ENCODE peak calls at places on chromosomes 5 and 9, in ten cellular contexts. R, P, X, S, J, V, D, T, F and I are unnamed samples.

GRCh38 chr5:149365418-149365817 is 7.6 kb downstream of the PCYOX1L start:
- DNase-seq in V (no peak), X (no peak), T (no peak), F (no peak), J (no peak), S (no peak), R (no peak), P (no peak), D (no peak), I (no peak)

GRCh38 chr5:176415240-176416122 is 858 bp downstream of the CLTB start:
- DNase-seq in F (no peak), S (no peak), J (no peak), D (peak; percentile 81), X (peak; percentile 53), T (peak; percentile 57), P (peak; percentile 41), V (no peak), R (peak; percentile 80), I (peak; percentile 45)

GRCh38 chr9:81687521-81688261 is 1.7 kb downstream of the TLE1 start:
- DNase-seq in J (peak; percentile 40), V (peak; percentile 36), F (peak; percentile 80), R (peak; percentile 77), S (no peak), D (peak; percentile 82), T (peak; percentile 63), X (peak; percentile 52), P (peak; percentile 55), I (peak; percentile 70)

GRCh38 chr9:109779711-109780452 is at the start of gene PALM2AKAP2:
- DNase-seq in T (peak; percentile 22), S (no peak), F (peak; percentile 94), P (no peak), J (no peak), V (no peak), R (peak; percentile 64), D (peak; percentile 77), X (peak; percentile 43), I (peak; percentile 41)

GRCh38 chr5:8730194-8730593 is 815.7 kb downstream of the SEMA5A start:
- DNase-seq in X (no peak), S (no peak), F (no peak), T (no peak), R (no peak), V (no peak), J (no peak), D (no peak), P (no peak), I (no peak)

GRCh38 chr9:78595200-78595945 is 298.4 kb downstream of the PSAT1 start:
- DNase-seq in J (no peak), X (no peak), S (no peak), T (no peak), P (no peak), F (no peak), V (no peak), D (no peak), R (no peak), I (no peak)

GRCh38 chr5:1004598-1005361 is 3.8 kb upstream of the NKD2 start:
- DNase-seq in S (no peak), P (peak; percentile 66), R (peak; percentile 90), J (no peak), D (peak; percentile 92), T (peak; percentile 61), V (peak; percentile 44), F (peak; percentile 93), X (peak; percentile 76), I (peak; percentile 65)

GRCh38 chr5:59115345-59115744 is 532.5 kb downstream of the RAB3C start:
- DNase-seq in T (no peak), D (no peak), V (no peak), R (no peak), P (no peak), J (no peak), X (no peak), F (no peak), S (no peak), I (no peak)

GRCh38 chr5:39158127-39158593 is 61.2 kb downstream of the FYB1 start:
- DNase-seq in T (no peak), P (peak; percentile 30), J (no peak), V (no peak), F (no peak), D (no peak), S (no peak), X (peak; percentile 12), R (peak; percentile 64), I (no peak)

GRCh38 chr5:90293931-90294330 is 115.6 kb downstream of the CETN3 start:
- DNase-seq in R (no peak), P (no peak), X (peak; percentile 40), J (peak; percentile 25), F (no peak), S (no peak), V (no peak), T (no peak), D (no peak), I (no peak)

GRCh38 chr5:144566747-144567415 is 396.2 kb downstream of the KCTD16 start:
- DNase-seq in P (no peak), V (no peak), S (no peak), D (no peak), T (no peak), R (no peak), X (no peak), F (no peak), J (no peak), I (no peak)

GRCh38 chr9:113915817-113916474 is 39.8 kb downstream of the ZNF618 start:
- DNase-seq in F (no peak), J (no peak), S (no peak), D (no peak), P (no peak), V (no peak), T (no peak), R (no peak), X (no peak), I (no peak)

GRCh38 chr9:121563881-121564460 is 64.3 kb upstream of the GGTA1 start:
- DNase-seq in X (no peak), F (no peak), J (no peak), T (no peak), D (no peak), S (no peak), P (no peak), V (no peak), R (no peak), I (no peak)

DNA sequence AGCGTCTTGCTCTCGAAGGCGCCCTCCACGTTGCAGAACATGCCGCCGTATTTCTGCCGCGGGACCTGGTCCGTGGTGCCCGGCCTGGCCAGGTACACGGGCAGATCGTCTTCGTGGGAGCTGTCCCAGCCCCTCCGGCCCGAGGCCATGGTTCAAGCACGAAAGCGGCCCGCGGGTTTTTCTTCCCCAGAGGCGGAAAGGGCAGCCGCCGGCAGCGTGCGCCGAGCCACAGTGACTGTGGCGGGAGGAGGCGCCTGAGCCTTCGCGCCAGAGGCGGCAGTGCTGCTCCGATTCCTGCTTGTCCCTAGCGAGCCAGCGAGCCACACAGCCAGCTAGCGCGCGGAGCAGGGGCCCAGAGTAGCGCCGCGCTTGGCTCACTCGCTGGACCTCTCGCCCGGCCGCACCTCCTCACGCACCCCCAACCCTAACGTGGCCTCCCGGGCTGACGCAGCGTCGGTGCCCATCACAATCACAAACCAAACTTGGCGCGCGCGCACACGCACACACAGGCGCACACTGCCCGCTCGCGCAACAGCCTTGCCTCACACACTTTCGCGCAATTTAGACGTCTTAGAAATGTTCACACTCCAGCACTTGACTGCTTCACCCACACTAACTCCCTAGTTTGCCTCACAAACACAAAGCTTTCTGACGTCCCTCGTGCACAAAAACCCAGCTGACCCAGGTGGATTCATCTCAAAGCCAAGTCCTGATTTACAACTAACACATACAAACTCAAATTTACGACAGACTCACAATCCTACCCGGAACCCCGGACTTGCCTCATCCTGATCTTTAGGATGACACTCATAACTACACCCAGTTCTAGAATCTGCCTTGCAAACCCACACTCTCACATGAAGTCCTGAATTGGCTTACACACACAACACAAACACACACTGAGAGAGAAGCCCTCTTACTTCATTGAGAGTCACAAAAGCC is at the start of gene DPYSL3:
- DNase-seq in F (peak; percentile 91), P (peak; percentile 47), S (no peak), R (peak; percentile 88), T (peak; percentile 84), X (peak; percentile 73), J (no peak), V (peak; percentile 32), D (peak; percentile 94), I (peak; percentile 54)
- TF ChIP-seq POLR2A in F (no peak), P (no peak), S (no peak), R (no peak), T (peak; percentile 75), X (peak; percentile 37), J (no peak), V (no peak), D (peak; percentile 20), I (peak; percentile 61)

GRCh38 chr5:171857537-171857936 is 71.9 kb downstream of the SMIM23 start:
- DNase-seq in P (no peak), D (no peak), V (no peak), R (no peak), J (no peak), F (no peak), T (no peak), X (no peak), S (no peak), I (no peak)
- TF ChIP-seq EP300 in P (no peak), D (no peak), V (no peak), R (no peak), J (no peak), F (no peak), T (no peak), X (no peak), S (no peak), I (no peak)

GRCh38 chr9:112332272-112332671 is 1.1 kb downstream of the PTBP3 start:
- DNase-seq in S (no peak), D (no peak), X (no peak), F (no peak), R (no peak), P (no peak), T (no peak), V (no peak), J (no peak), I (no peak)

GRCh38 chr9:112334319-112334828 is 955 bp upstream of the PTBP3 start:
- DNase-seq in T (peak; percentile 23), R (no peak), P (no peak), J (peak; percentile 35), F (no peak), X (peak; percentile 51), D (no peak), V (no peak), S (no peak), I (peak; percentile 20)

GRCh38 chr9:112332977-112333638 is at the start of gene PTBP3:
- DNase-seq in S (no peak), J (peak; percentile 69), F (peak; percentile 97), V (peak; percentile 55), P (peak; percentile 89), D (peak; percentile 89), R (peak; percentile 91), X (peak; percentile 85), T (peak; percentile 74), I (peak; percentile 88)

GRCh38 chr9:112332674-112332976 is 794 bp downstream of the PTBP3 start:
- DNase-seq in F (no peak), X (no peak), D (no peak), T (no peak), S (no peak), P (no peak), V (no peak), R (no peak), J (no peak), I (no peak)

GRCh38 chr9:112333639-112334318 is 360 bp upstream of the PTBP3 start:
- DNase-seq in F (peak; percentile 100), S (peak; percentile 57), P (peak; percentile 98), J (peak; percentile 90), V (peak; percentile 87), D (peak; percentile 97), T (peak; percentile 95), R (peak; percentile 95), X (peak; percentile 95), I (peak; percentile 96)
- TF ChIP-seq POLR2A in F (no peak), S (no peak), P (no peak), J (peak; percentile 50), V (no peak), D (no peak), T (no peak), R (no peak), X (peak; percentile 56), I (peak; percentile 47)

GRCh38 chr5:157734466-157734865 is 3.2 kb downstream of the THG1L start:
- DNase-seq in T (no peak), R (no peak), X (no peak), F (no peak), S (no peak), V (no peak), D (no peak), P (no peak), J (no peak), I (no peak)
- TF ChIP-seq EP300 in T (no peak), R (no peak), X (no peak), F (no peak), S (no peak), V (no peak), D (no peak), P (no peak), J (no peak), I (no peak)